ENCODE peak calls at places on chromosomes 7 and 10, in eight cellular contexts. U, S, X, C, V, F, Y and K are unnamed samples. For H3K4me1, the result is how much of the 10 kb centered on the place peaks cover.

GRCh38 chr7:99000904-99001442 is 122.6 kb downstream of the TRRAP start:
- DNase-seq in U (no peak), S (no peak), X (no peak), C (no peak), V (no peak), F (no peak), Y (peak), K (no peak)

GRCh38 chr7:134613623-134614347 is 32.9 kb upstream of the BPGM start:
- DNase-seq in U (no peak), S (no peak), X (no peak), C (no peak), V (peak), F (no peak), Y (no peak), K (no peak)

GRCh38 chr7:36303202-36304098 is 86.2 kb upstream of the ANLN start:
- DNase-seq in U (peak), S (peak), X (peak), C (peak), V (peak), F (no peak), Y (peak), K (no peak)

GRCh38 chr10:58352956-58353610 is 18.3 kb downstream of the UBE2D1 start:
- DNase-seq in U (no peak), S (no peak), X (no peak), C (no peak), V (no peak), F (no peak), Y (no peak), K (no peak)

GRCh38 chr10:123916775-123917174 is 25.2 kb upstream of the CPXM2 start:
- DNase-seq in U (no peak), S (no peak), X (no peak), C (no peak), V (no peak), F (no peak), Y (no peak), K (no peak)

GRCh38 chr7:104976966-104977636 is 36.9 kb upstream of the KMT2E start:
- DNase-seq in U (no peak), S (no peak), X (no peak), C (no peak), V (no peak), F (no peak), Y (no peak), K (no peak)

GRCh38 chr7:35253680-35254495 is at the start of gene TBX20:
- DNase-seq in U (peak), S (peak), X (peak), C (peak), V (peak), F (no peak), Y (no peak), K (no peak)

GRCh38 chr7:27684491-27684890 is 21.8 kb upstream of the HIBADH start:
- DNase-seq in U (no peak), S (no peak), X (no peak), C (no peak), V (no peak), F (no peak), Y (no peak), K (no peak)

GRCh38 chr10:14761372-14761771 is 13.3 kb downstream of the FAM107B start:
- DNase-seq in U (no peak), S (no peak), X (no peak), C (no peak), V (no peak), F (no peak), Y (no peak), K (no peak)

GRCh38 chr7:4851459-4852422 is 10.1 kb downstream of the PAPOLB start:
- DNase-seq in U (no peak), S (no peak), X (no peak), C (no peak), V (no peak), F (no peak), Y (peak), K (no peak)

GRCh38 chr7:70829221-70830059 is 302.5 kb upstream of the GALNT17 start:
- DNase-seq in U (peak), S (peak), X (peak), C (peak), V (peak), F (no peak), Y (peak), K (peak)

GRCh38 chr10:2076528-2076927 is 339.2 kb upstream of the ADARB2 start:
- DNase-seq in U (no peak), S (no peak), X (no peak), C (no peak), V (no peak), F (no peak), Y (no peak), K (no peak)

GRCh38 chr7:44534501-44534900 is 6.6 kb downstream of the NPC1L1 start:
- DNase-seq in U (no peak), S (no peak), X (no peak), C (no peak), V (peak), F (no peak), Y (no peak), K (peak)

GRCh38 chr7:91286432-91286831 is 22.2 kb downstream of the FZD1 start:
- DNase-seq in U (no peak), S (no peak), X (no peak), C (no peak), V (no peak), F (no peak), Y (no peak), K (no peak)

GRCh38 chr10:74078037-74078436 is 72.6 kb downstream of the AP3M1 start:
- DNase-seq in U (no peak), S (no peak), X (no peak), C (no peak), V (peak), F (no peak), Y (no peak), K (no peak)

GRCh38 chr7:37732253-37732652 is 48.7 kb downstream of the GPR141 start:
- DNase-seq in U (no peak), S (peak), X (peak), C (no peak), V (peak), F (no peak), Y (no peak), K (no peak)

GRCh38 chr7:55310626-55311025 is 54.5 kb upstream of the LANCL2 start:
- DNase-seq in U (no peak), S (no peak), X (no peak), C (no peak), V (no peak), F (no peak), Y (no peak), K (no peak)

GRCh38 chr7:6299774-6300173 is 27.4 kb upstream of the CYTH3 start:
- DNase-seq in U (no peak), S (no peak), X (no peak), C (no peak), V (no peak), F (no peak), Y (no peak), K (no peak)

GRCh38 chr7:73615886-73616285 is 8.4 kb downstream of the MLXIPL start:
- DNase-seq in U (no peak), S (no peak), X (no peak), C (no peak), V (peak), F (no peak), Y (no peak), K (no peak)
- TF ChIP-seq CTCF in U (no peak), S (no peak), X (no peak), C (no peak), V (peak), F (no peak), Y (no peak), K (no peak)

GRCh38 chr10:26698909-26699308 is 1.4 kb downstream of the PDSS1 start:
- DNase-seq in U (no peak), S (no peak), X (no peak), C (no peak), V (no peak), F (no peak), Y (no peak), K (no peak)
- H3K4me3 ChIP-seq in U (peak), S (peak), X (no peak), C (no peak), V (peak), F (no peak), Y (peak), K (no peak)

DNA sequence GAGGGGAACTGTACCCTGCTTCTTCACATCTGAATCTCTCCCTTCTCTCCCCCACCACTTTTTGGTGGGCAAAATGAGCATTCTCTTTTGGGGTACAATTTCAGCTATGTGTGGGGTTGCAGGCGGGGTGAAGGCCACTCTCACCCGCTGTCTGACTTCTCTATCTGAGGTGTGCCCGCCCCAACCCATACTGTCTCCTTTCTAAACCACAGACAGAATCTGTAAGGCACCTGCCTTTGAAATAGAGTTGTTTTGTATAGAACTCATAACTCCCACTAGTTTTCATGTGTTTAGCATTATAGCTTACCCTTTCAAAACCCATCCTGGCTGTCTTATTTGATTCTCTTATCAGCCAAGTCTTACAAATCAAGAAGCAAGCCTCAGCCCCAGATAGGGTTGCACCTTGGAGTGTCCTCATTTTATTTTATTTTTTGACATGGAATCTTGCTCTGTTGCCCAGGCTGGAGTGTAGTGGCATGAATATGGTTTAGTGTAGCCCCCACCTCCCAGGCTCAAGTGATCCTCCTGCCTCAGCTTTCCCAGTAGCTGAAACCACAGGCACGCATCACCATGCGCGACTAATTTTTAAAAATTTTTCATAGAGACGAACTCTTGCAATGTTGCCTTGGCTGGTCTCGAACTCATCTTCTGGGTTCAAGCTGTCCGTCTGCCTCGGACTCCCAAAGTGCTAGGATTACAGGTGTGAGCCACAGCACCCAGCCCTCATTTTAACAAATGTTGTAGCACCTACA is 11.9 kb downstream of the TSPAN14 start:
- DNase-seq in U (no peak), S (no peak), X (no peak), C (no peak), V (no peak), F (no peak), Y (no peak), K (peak)
- H3K4me1 ChIP-seq in U (half or more), S (half or more), X (half or more), C (half or more), V (half or more), F (half or more), Y (half or more), K (half or more)

DNA sequence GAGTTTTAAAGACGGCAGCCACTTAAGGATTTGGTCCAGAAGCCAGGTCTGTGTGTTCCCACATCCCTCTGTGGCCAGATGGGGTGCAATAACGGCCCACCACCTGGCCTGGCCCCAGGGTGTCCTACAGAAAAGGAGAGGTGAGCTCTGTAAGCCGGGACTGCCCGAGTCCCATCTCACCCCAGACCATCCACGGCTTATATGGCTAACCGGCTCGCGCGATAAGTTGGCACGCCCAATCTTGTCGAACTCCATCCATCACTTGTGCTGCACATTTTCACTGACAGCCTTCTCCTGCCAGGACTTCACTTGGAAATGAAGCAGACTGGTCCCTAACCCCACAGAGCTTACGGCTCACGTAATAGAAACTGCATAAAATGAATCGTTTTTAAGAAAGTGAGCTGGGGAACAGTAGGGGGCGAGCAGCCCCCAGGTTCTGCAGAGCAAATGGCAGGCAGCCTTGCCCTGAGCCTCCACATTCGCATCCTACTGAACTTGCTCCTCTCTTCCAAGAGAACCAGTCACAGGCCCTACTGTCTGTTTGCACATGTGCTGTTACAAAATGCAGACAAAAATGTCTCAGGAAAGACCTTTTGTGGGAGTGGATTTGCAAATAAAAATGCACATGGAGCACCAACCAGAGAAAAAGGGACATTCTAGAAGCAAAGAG is 98.2 kb downstream of the TNS3 start:
- DNase-seq in U (peak), S (no peak), X (no peak), C (no peak), V (no peak), F (no peak), Y (no peak), K (no peak)
- TF ChIP-seq CTCF in U (no peak), S (no peak), X (peak), C (peak), V (peak), F (no peak), Y (no peak), K (no peak)

DNA sequence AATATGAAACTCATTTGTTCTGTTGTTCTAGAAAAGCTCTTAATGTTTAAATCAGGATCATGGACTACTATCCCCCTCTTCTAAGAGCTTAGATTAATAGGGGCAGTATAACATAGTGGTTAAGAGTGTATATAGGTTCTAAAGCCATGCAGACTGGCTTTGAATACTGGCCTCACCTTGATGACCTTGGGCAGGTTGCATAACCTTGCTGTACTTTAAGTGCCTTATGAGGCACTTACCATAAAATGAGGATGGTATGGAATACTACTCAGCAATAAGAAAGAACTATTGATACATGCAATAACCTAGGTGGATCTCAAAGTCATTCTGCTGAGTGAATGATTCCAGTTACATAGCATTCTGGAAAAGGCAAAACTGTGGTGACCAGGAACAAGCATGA is 53.6 kb downstream of the GBF1 start:
- DNase-seq in U (no peak), S (no peak), X (no peak), C (no peak), V (no peak), F (no peak), Y (no peak), K (no peak)
- H3K4me3 ChIP-seq in U (no peak), S (no peak), X (no peak), C (no peak), V (no peak), F (no peak), Y (no peak), K (no peak)

DNA sequence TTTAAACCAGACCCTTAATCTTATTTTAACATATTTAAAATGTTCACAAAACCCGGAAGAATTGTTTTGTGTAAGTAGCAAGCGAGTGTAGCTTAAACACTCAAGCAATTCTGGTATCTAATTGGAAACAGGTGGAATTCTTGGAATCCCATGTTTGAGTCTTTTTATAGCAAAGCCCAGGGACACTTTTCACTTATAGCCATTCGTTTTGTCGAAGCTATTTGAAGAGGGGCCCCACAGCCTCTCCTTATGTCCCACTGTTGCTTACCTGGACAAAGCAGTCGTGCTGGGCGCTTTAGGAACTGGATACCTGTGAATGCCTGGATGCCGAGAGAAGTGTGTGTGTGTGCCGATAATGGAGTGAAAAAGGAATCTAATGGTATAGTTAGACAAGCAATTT is 3.3 kb downstream of the CUX1 start:
- DNase-seq in U (no peak), S (no peak), X (no peak), C (no peak), V (no peak), F (no peak), Y (no peak), K (no peak)
- H3K4me1 ChIP-seq in U (under half), S (under half), X (under half), C (under half), V (under half), F (half or more), Y (under half), K (under half)

DNA sequence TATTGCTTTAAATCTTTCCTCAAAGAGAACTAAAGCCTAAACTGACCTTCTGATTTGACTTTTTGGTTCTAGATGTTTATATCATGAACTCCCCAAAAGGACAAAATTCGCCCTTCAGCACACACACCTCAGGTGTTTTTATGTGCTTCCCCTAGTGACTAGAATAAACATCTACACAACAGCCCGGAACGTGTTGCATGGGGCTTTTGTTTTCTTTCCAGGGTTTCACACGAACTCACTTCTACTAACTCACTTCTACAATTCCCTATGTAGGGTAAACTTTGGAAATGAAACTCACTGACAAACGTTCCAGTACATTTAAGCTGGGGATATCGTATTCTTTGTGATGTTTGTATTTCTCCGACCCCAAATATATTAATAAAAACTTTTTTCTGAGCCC is 1.4 kb downstream of the TRA2A start:
- DNase-seq in U (no peak), S (no peak), X (no peak), C (no peak), V (peak), F (no peak), Y (no peak), K (peak)
- TF ChIP-seq CTCF in U (no peak), S (no peak), X (no peak), C (peak), V (no peak), F (no peak), Y (no peak), K (peak)